ENCODE peak calls at places on chromosomes 16 and 17, in six cellular contexts. One of them, this sample, is unnamed.

GRCh38 chr17:78919816-78920516 is 5.2 kb downstream of the TIMP2 start:
- DNase-seq in astrocyte of the spinal cord: no peak
- DNase-seq in epithelial cell of esophagus: no peak
- DNase-seq in OCI-M1: no peak
- DNase-seq in activated naive CD4-positive, alpha-beta T cell: no peak
- DNase-seq in NCI-H460: no peak
- DNase-seq in this sample: no peak

GRCh38 chr16:67939507-67940435 is 3.1 kb upstream of the PSMB10 start:
- DNase-seq in astrocyte of the spinal cord: no peak
- DNase-seq in epithelial cell of esophagus: no peak
- DNase-seq in OCI-M1: no peak
- DNase-seq in activated naive CD4-positive, alpha-beta T cell: peak; percentile 36
- DNase-seq in NCI-H460: no peak
- DNase-seq in this sample: no peak

GRCh38 chr17:79609616-79610150 is 1.2 kb downstream of the RBFOX3 start:
- DNase-seq in astrocyte of the spinal cord: no peak
- DNase-seq in epithelial cell of esophagus: no peak
- DNase-seq in OCI-M1: no peak
- DNase-seq in activated naive CD4-positive, alpha-beta T cell: no peak
- DNase-seq in NCI-H460: no peak
- DNase-seq in this sample: no peak

GRCh38 chr16:4111748-4112696 is 4.2 kb downstream of the ADCY9 start:
- DNase-seq in astrocyte of the spinal cord: peak; percentile 24
- DNase-seq in epithelial cell of esophagus: no peak
- DNase-seq in OCI-M1: no peak
- DNase-seq in activated naive CD4-positive, alpha-beta T cell: no peak
- DNase-seq in NCI-H460: no peak
- DNase-seq in this sample: no peak

GRCh38 chr17:80858301-80859003 is 133.2 kb upstream of the CHMP6 start:
- DNase-seq in astrocyte of the spinal cord: no peak
- DNase-seq in epithelial cell of esophagus: no peak
- DNase-seq in OCI-M1: no peak
- DNase-seq in activated naive CD4-positive, alpha-beta T cell: no peak
- DNase-seq in NCI-H460: no peak
- DNase-seq in this sample: no peak

GRCh38 chr16:29007865-29008593 is 23.2 kb downstream of the LAT start:
- DNase-seq in astrocyte of the spinal cord: peak; percentile 53
- DNase-seq in epithelial cell of esophagus: peak; percentile 46
- DNase-seq in OCI-M1: peak; percentile 49
- DNase-seq in activated naive CD4-positive, alpha-beta T cell: peak; percentile 69
- DNase-seq in NCI-H460: no peak
- DNase-seq in this sample: peak; percentile 6

GRCh38 chr17:82218349-82219075 is 5.9 kb upstream of the CCDC57 start:
- DNase-seq in astrocyte of the spinal cord: no peak
- DNase-seq in epithelial cell of esophagus: no peak
- DNase-seq in OCI-M1: no peak
- DNase-seq in activated naive CD4-positive, alpha-beta T cell: no peak
- DNase-seq in NCI-H460: no peak
- DNase-seq in this sample: no peak

GRCh38 chr17:73612074-73612473 is 32.2 kb downstream of the SDK2 start:
- DNase-seq in astrocyte of the spinal cord: no peak
- DNase-seq in epithelial cell of esophagus: no peak
- DNase-seq in OCI-M1: no peak
- DNase-seq in activated naive CD4-positive, alpha-beta T cell: no peak
- DNase-seq in NCI-H460: no peak
- DNase-seq in this sample: no peak

GRCh38 chr16:35745191-35745590 is 2285.8 kb downstream of the TP53TG3F start:
- DNase-seq in astrocyte of the spinal cord: no peak
- DNase-seq in epithelial cell of esophagus: no peak
- DNase-seq in OCI-M1: no peak
- DNase-seq in activated naive CD4-positive, alpha-beta T cell: no peak
- DNase-seq in NCI-H460: no peak
- DNase-seq in this sample: no peak

GRCh38 chr17:48160177-48160967 is 52.8 kb downstream of the SNX11 start:
- DNase-seq in astrocyte of the spinal cord: no peak
- DNase-seq in epithelial cell of esophagus: no peak
- DNase-seq in OCI-M1: no peak
- DNase-seq in activated naive CD4-positive, alpha-beta T cell: no peak
- DNase-seq in NCI-H460: no peak
- DNase-seq in this sample: no peak